ENCODE peak calls at places on chromosome 7, in ten cellular contexts. X is stimulated activated CD4-positive, alpha-beta T cell treated with anti-CD3 and anti-CD28 coated beads, Interleukin-1b, Interleukin-23, amount 100 ng/mL, for 4 hours; O is NCI-H460; D is left ventricle myocardium superior; Z is coronary artery; W is activated CD8-positive, alpha-beta T cell treated with anti-CD3 and anti-CD28 coated beads for 36 hours; S is HEK293T; J is naive thymus-derived CD8-positive, alpha-beta T cell; C is RPMI7951; L is islet precursor cell. T is an unnamed sample.

GRCh38 chr7:90751595-90751994 is 155.5 kb downstream of the CDK14 start:
- DNase-seq in X (no peak), O (no peak), D (no peak), Z (no peak), W (no peak), S (no peak), J (no peak), C (no peak), L (no peak), T (no peak)

GRCh38 chr7:42350801-42351200 is 113.8 kb upstream of the GLI3 start:
- DNase-seq in X (no peak), O (no peak), D (peak; percentile 47), Z (no peak), W (no peak), S (no peak), J (no peak), C (peak; percentile 16), L (no peak), T (no peak)

GRCh38 chr7:18086165-18087030 is 58.8 kb upstream of the PRPS1L1 start:
- DNase-seq in X (no peak), O (no peak), D (peak; percentile 70), Z (no peak), W (peak; percentile 5), S (peak; percentile 52), J (no peak), C (peak; percentile 21), L (peak; percentile 55), T (no peak)

GRCh38 chr7:30206466-30206865 is 71.7 kb downstream of the MTURN start:
- DNase-seq in X (no peak), O (peak; percentile 9), D (no peak), Z (no peak), W (no peak), S (no peak), J (no peak), C (peak; percentile 73), L (peak; percentile 86), T (no peak)

GRCh38 chr7:27101188-27101905 is 1.1 kb downstream of the HOXA2 start:
- DNase-seq in X (no peak), O (no peak), D (no peak), Z (no peak), W (no peak), S (no peak), J (no peak), C (no peak), L (no peak), T (no peak)

GRCh38 chr7:36506130-36506794 is 116.6 kb downstream of the ANLN start:
- DNase-seq in X (no peak), O (no peak), D (no peak), Z (no peak), W (no peak), S (no peak), J (no peak), C (no peak), L (no peak), T (no peak)

GRCh38 chr7:5701085-5701914 is 80.2 kb downstream of the RNF216 start:
- DNase-seq in X (peak; percentile 49), O (no peak), D (no peak), Z (no peak), W (peak; percentile 87), S (no peak), J (peak; percentile 54), C (peak; percentile 58), L (no peak), T (no peak)

GRCh38 chr7:139725077-139725476 is 52.7 kb downstream of the HIPK2 start:
- DNase-seq in X (no peak), O (no peak), D (no peak), Z (no peak), W (no peak), S (no peak), J (no peak), C (peak; percentile 70), L (peak; percentile 21), T (no peak)

GRCh38 chr7:149764481-149765398 is 8.6 kb downstream of the ZNF467 start:
- DNase-seq in X (no peak), O (no peak), D (peak; percentile 55), Z (no peak), W (no peak), S (no peak), J (no peak), C (no peak), L (peak; percentile 83), T (no peak)

GRCh38 chr7:84547326-84547725 is 352.7 kb upstream of the SEMA3A start:
- DNase-seq in X (no peak), O (no peak), D (no peak), Z (no peak), W (no peak), S (no peak), J (no peak), C (no peak), L (no peak), T (no peak)

T was measured in osteocyte.